ENCODE peak calls at places on chromosomes 3 and 15, in six cellular contexts. I is psoas muscle; O is upper lobe of right lung; G is CD8-positive, alpha-beta T cell; P is fibroblast of lung; V is Caco-2. T is an unnamed sample.

GRCh38 chr15:37885651-37886050 is 48.8 kb upstream of the TMCO5A start:
- DNase-seq in I (no peak), V (no peak), G (no peak), P (no peak), O (no peak), T (no peak)

GRCh38 chr3:150414273-150414672 is 6.2 kb downstream of the TSC22D2 start:
- DNase-seq in I (no peak), P (peak; percentile 54), O (no peak), G (no peak), V (no peak), T (no peak)

GRCh38 chr3:123070471-123070870 is 3.6 kb downstream of the PDIA5 start:
- DNase-seq in O (no peak), G (no peak), I (no peak), V (no peak), P (no peak), T (no peak)

GRCh38 chr15:52005748-52006701 is 13.0 kb upstream of the MAPK6 start:
- DNase-seq in G (no peak), I (no peak), P (peak; percentile 27), V (no peak), O (no peak), T (no peak)

GRCh38 chr3:179655236-179655635 is 2.4 kb downstream of the USP13 start:
- DNase-seq in O (no peak), I (no peak), V (no peak), G (no peak), P (no peak), T (no peak)

GRCh38 chr15:69060041-69060481 is 45.6 kb downstream of the NOX5 start:
- DNase-seq in V (no peak), O (no peak), G (no peak), I (peak; percentile 85), P (no peak), T (no peak)

GRCh38 chr3:42660131-42660715 is 6.7 kb downstream of the ZBTB47 start:
- DNase-seq in V (no peak), O (no peak), I (no peak), P (no peak), G (no peak), T (no peak)

GRCh38 chr3:127655641-127656040 is 17.1 kb upstream of the ABTB1 start:
- DNase-seq in O (no peak), V (no peak), P (peak; percentile 51), I (no peak), G (no peak), T (peak; percentile 46)

GRCh38 chr15:92970656-92971055 is 70.5 kb downstream of the CHD2 start:
- DNase-seq in G (no peak), O (no peak), I (no peak), V (no peak), P (no peak), T (no peak)

GRCh38 chr15:70432924-70433500 is 330.3 kb downstream of the UACA start:
- DNase-seq in G (no peak), V (peak; percentile 66), I (no peak), P (no peak), O (no peak), T (no peak)

GRCh38 chr15:75947117-75947516 is 43.4 kb downstream of the FBXO22 start:
- DNase-seq in G (no peak), O (no peak), I (no peak), P (peak; percentile 53), V (no peak), T (peak; percentile 49)

GRCh38 chr15:49901867-49902775 is 216.9 kb downstream of the ATP8B4 start:
- DNase-seq in P (peak; percentile 83), G (no peak), I (no peak), V (no peak), O (no peak), T (no peak)

GRCh38 chr3:177934001-177934891 is 602.0 kb upstream of the KCNMB2 start:
- DNase-seq in I (peak; percentile 59), P (peak; percentile 27), G (no peak), V (peak; percentile 41), O (no peak), T (peak; percentile 80)

GRCh38 chr3:193771736-193772135 is 178.7 kb downstream of the OPA1 start:
- DNase-seq in V (no peak), P (no peak), G (no peak), O (no peak), I (no peak), T (no peak)

GRCh38 chr3:186526256-186526606 is 17.9 kb downstream of the CRYGS start:
- DNase-seq in O (no peak), P (no peak), I (no peak), G (no peak), V (no peak), T (no peak)

GRCh38 chr3:69197922-69198540 is 75.6 kb upstream of the LMOD3 start:
- DNase-seq in G (peak; percentile 33), P (no peak), O (no peak), I (no peak), V (no peak), T (no peak)

GRCh38 chr3:25532763-25533162 is 104.7 kb downstream of the RARB start:
- DNase-seq in G (no peak), V (no peak), P (peak; percentile 20), O (no peak), I (no peak), T (no peak)

GRCh38 chr3:127427666-127428065 is 139.8 kb upstream of the PRR20G start:
- DNase-seq in G (no peak), I (no peak), O (no peak), P (no peak), V (no peak), T (no peak)

GRCh38 chr3:142211034-142211433 is 14.4 kb downstream of the GK5 start:
- DNase-seq in V (no peak), I (no peak), P (peak; percentile 7), G (no peak), O (no peak), T (no peak)

GRCh38 chr15:99407716-99408115 is 156.4 kb downstream of the LRRC28 start:
- DNase-seq in P (no peak), G (no peak), V (no peak), O (no peak), I (no peak), T (no peak)

GRCh38 chr15:76239786-76240185 is 71.5 kb downstream of the ETFA start:
- DNase-seq in G (no peak), P (no peak), O (no peak), I (no peak), V (no peak), T (no peak)

GRCh38 chr3:171412054-171412453 is 48.2 kb downstream of the TNIK start:
- DNase-seq in V (no peak), G (no peak), O (no peak), I (no peak), P (no peak), T (no peak)

GRCh38 chr3:160400631-160401150 is 1.2 kb downstream of the SMC4 start:
- DNase-seq in V (no peak), G (no peak), O (peak; percentile 74), I (peak; percentile 55), P (no peak), T (no peak)

GRCh38 chr3:160400048-160400630 is 689 bp downstream of the SMC4 start:
- DNase-seq in V (peak; percentile 48), O (peak; percentile 78), P (peak; percentile 68), G (no peak), I (peak; percentile 65), T (no peak)

GRCh38 chr3:160399347-160400047 is at the start of gene SMC4:
- DNase-seq in P (peak; percentile 96), O (peak; percentile 81), G (peak; percentile 65), V (peak; percentile 86), I (peak; percentile 69), T (peak; percentile 57)

GRCh38 chr3:160401301-160402095 is 2.0 kb downstream of the SMC4 start:
- DNase-seq in P (peak; percentile 86), G (no peak), O (no peak), V (no peak), I (no peak), T (no peak)

DNA sequence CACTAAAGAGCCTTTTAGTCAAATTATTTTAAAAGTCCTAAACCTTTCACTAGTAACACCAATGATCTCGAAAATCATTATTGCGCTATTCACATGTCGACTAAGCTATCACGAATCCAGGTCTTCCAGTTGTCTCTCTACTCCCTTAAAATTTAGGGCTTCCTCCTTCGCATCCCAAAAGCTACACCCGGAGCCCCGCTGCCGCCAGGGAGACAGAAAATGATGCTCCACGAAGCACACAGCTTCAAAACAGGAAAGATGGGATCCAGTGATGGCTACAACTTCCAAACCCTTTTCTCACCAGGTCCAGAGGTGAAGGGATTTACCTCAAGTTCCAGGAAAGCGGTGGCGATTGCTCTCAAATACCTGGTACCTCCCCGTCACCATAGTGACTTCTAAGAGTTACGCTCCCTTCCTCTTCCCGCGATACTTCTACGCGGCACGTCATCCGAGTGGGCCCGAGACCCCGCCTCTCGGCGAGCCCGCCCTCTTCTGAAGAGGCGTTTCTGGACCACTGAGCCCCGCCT is at the start of gene IFT80:
- DNase-seq in I (peak; percentile 97), G (peak; percentile 87), O (peak; percentile 97), P (peak; percentile 97), V (peak; percentile 96), T (peak; percentile 82)
- TF ChIP-seq CTCF in I (peak; percentile 9), G (no peak), O (no peak), P (no peak), V (no peak), T (peak; percentile 27)

DNA sequence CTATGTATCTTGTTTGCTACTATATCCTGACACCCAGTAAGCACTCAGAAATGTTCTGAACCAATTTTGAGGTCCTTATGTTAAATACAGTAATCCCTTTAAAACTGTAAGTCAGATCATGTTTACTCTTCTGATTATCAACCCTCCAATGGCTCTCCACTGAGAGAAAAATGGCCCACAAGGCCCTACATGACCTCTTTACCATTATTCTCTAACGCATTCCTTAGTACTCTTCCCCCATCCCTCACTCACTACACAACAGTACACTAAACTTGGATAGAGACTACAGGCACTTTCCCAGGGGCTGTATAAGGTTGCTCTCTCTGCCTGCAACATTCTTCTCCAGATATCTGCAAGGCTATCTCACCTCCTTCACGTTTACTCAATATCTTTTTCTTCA is 1.9 kb downstream of the TOPBP1 start:
- DNase-seq in V (no peak), I (no peak), G (no peak), O (no peak), P (no peak), T (no peak)
- H3K4me3 ChIP-seq in V (no peak overlapping the region), I (no peak overlapping the region), G (no peak overlapping the region), O (no peak overlapping the region), P (no peak overlapping the region), T (no peak overlapping the region)

DNA sequence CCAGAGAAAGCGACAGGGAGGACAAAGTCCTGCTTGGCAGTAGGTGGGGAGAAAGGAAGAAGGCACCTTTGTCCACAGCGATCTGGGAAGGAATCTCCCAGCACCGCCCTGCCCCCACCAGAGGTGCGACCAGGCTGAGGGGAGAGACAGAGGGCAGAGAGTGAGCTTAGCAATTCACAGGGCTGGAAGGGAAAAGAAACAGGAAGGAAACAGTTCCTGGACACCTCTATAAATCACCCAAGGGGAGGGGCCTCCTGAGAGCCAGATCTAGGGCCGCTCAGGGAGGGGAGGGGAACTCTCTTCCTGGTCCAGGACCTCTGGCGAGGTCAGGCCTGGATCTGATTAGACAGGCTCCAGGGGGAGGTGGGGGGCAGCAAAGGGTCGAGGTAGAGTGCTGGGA is 35.4 kb downstream of the RNU5B-1 start:
- DNase-seq in O (no peak), G (no peak), I (no peak), V (peak; percentile 65), P (no peak), T (no peak)
- H3K27me3 ChIP-seq in O (no peaks in the 10 kb centered on the region), G (no peaks in the 10 kb centered on the region), I (no peaks in the 10 kb centered on the region), V (no peaks in the 10 kb centered on the region), P (peaks cover 7% of the 10 kb centered on the region), T (peaks cover 26% of the 10 kb centered on the region)

GRCh38 chr3:2456788-2457187 is 358.1 kb downstream of the CNTN4 start:
- DNase-seq in O (no peak), G (no peak), P (no peak), V (no peak), I (no peak), T (no peak)

GRCh38 chr3:2454865-2455264 is 356.2 kb downstream of the CNTN4 start:
- DNase-seq in G (no peak), I (no peak), V (no peak), P (no peak), O (no peak), T (no peak)

GRCh38 chr3:2452249-2452648 is 353.6 kb downstream of the CNTN4 start:
- DNase-seq in O (no peak), V (no peak), P (no peak), G (no peak), I (no peak), T (no peak)
- TF ChIP-seq CTCF in O (no peak), V (no peak), P (no peak), G (no peak), I (no peak), T (no peak)

T was measured in BJ.